ENCODE peak calls at places on chromosomes 16 and 17, in four cellular contexts. One of them, this sample, is unnamed.

GRCh38 chr16:84013787-84014569 is 28.6 kb downstream of the SLC38A8 start:
- DNase-seq in stimulated activated CD4-positive, alpha-beta T cell treated with anti-CD3 and anti-CD28 coated beads, Interleukin-1b, Interleukin-23, amount 100 ng/mL, for 1 hour: no peak
- DNase-seq in ELR: peak
- DNase-seq in HuH-7: peak
- DNase-seq in this sample: peak

GRCh38 chr16:66299349-66299748 is 67.1 kb upstream of the CDH5 start:
- DNase-seq in ELR: no peak
- DNase-seq in HuH-7: no peak
- DNase-seq in stimulated activated CD4-positive, alpha-beta T cell treated with anti-CD3 and anti-CD28 coated beads, Interleukin-1b, Interleukin-23, amount 100 ng/mL, for 1 hour: no peak
- DNase-seq in this sample: no peak

GRCh38 chr16:49460786-49461470 is 87.3 kb downstream of the C16orf78 start:
- DNase-seq in HuH-7: no peak
- DNase-seq in stimulated activated CD4-positive, alpha-beta T cell treated with anti-CD3 and anti-CD28 coated beads, Interleukin-1b, Interleukin-23, amount 100 ng/mL, for 1 hour: no peak
- DNase-seq in ELR: no peak
- DNase-seq in this sample: no peak

GRCh38 chr17:31431795-31432658 is 40.6 kb downstream of the RAB11FIP4 start:
- DNase-seq in ELR: no peak
- DNase-seq in HuH-7: no peak
- DNase-seq in stimulated activated CD4-positive, alpha-beta T cell treated with anti-CD3 and anti-CD28 coated beads, Interleukin-1b, Interleukin-23, amount 100 ng/mL, for 1 hour: no peak
- DNase-seq in this sample: no peak

GRCh38 chr17:1626333-1626732 is 2.3 kb downstream of the SLC43A2 start:
- DNase-seq in stimulated activated CD4-positive, alpha-beta T cell treated with anti-CD3 and anti-CD28 coated beads, Interleukin-1b, Interleukin-23, amount 100 ng/mL, for 1 hour: no peak
- DNase-seq in ELR: no peak
- DNase-seq in HuH-7: no peak
- DNase-seq in this sample: no peak

GRCh38 chr17:2814499-2815341 is 18.5 kb downstream of the RAP1GAP2 start:
- DNase-seq in stimulated activated CD4-positive, alpha-beta T cell treated with anti-CD3 and anti-CD28 coated beads, Interleukin-1b, Interleukin-23, amount 100 ng/mL, for 1 hour: peak
- DNase-seq in ELR: no peak
- DNase-seq in HuH-7: no peak
- DNase-seq in this sample: peak

GRCh38 chr16:75687361-75687760 is 10.6 kb upstream of the CPHXL2 start:
- DNase-seq in ELR: no peak
- DNase-seq in stimulated activated CD4-positive, alpha-beta T cell treated with anti-CD3 and anti-CD28 coated beads, Interleukin-1b, Interleukin-23, amount 100 ng/mL, for 1 hour: no peak
- DNase-seq in HuH-7: no peak
- DNase-seq in this sample: no peak

GRCh38 chr17:75088902-75089417 is 1.2 kb downstream of the SLC16A5 start:
- DNase-seq in stimulated activated CD4-positive, alpha-beta T cell treated with anti-CD3 and anti-CD28 coated beads, Interleukin-1b, Interleukin-23, amount 100 ng/mL, for 1 hour: no peak
- DNase-seq in HuH-7: no peak
- DNase-seq in ELR: peak
- DNase-seq in this sample: no peak

GRCh38 chr17:57870283-57870635 is 20.4 kb upstream of the MRPS23 start:
- DNase-seq in HuH-7: no peak
- DNase-seq in stimulated activated CD4-positive, alpha-beta T cell treated with anti-CD3 and anti-CD28 coated beads, Interleukin-1b, Interleukin-23, amount 100 ng/mL, for 1 hour: no peak
- DNase-seq in ELR: peak
- DNase-seq in this sample: no peak

GRCh38 chr16:79296491-79296890 is 304.0 kb downstream of the MAF start:
- DNase-seq in HuH-7: no peak
- DNase-seq in ELR: no peak
- DNase-seq in stimulated activated CD4-positive, alpha-beta T cell treated with anti-CD3 and anti-CD28 coated beads, Interleukin-1b, Interleukin-23, amount 100 ng/mL, for 1 hour: no peak
- DNase-seq in this sample: no peak